ENCODE peak calls at places on chromosomes 7 and 10, in nine cellular contexts. J, P, O, W, Y, F, I, L and B are unnamed samples. For H3K79me2 and H3K4me1, the result is how much of the 10 kb centered on the place peaks cover.

GRCh38 chr7:19066109-19066508 is 51.3 kb downstream of the TWIST1 start:
- DNase-seq in O (no peak), F (no peak), P (no peak), Y (no peak), I (no peak), W (no peak), J (no peak), L (no peak), B (no peak)

GRCh38 chr7:111223802-111224253 is 132.9 kb downstream of the LRRN3 start:
- DNase-seq in W (no peak), Y (no peak), J (no peak), L (no peak), P (no peak), O (no peak), F (no peak), I (no peak), B (no peak)

GRCh38 chr7:40604601-40605438 is 470.0 kb downstream of the SUGCT start:
- DNase-seq in Y (peak), L (peak), F (peak), J (peak), I (peak), W (no peak), O (peak), P (peak), B (no peak)

GRCh38 chr10:114532226-114532625 is 125.8 kb downstream of the ABLIM1 start:
- DNase-seq in F (no peak), I (no peak), W (no peak), J (no peak), L (no peak), P (no peak), O (no peak), Y (no peak), B (no peak)

GRCh38 chr10:23063387-23064287 is 31.7 kb upstream of the MSRB2 start:
- DNase-seq in J (no peak), L (no peak), W (no peak), Y (peak), F (no peak), O (peak), I (no peak), P (no peak), B (no peak)

GRCh38 chr7:144670251-144670650 is 165.6 kb downstream of the TPK1 start:
- DNase-seq in I (peak), Y (no peak), L (no peak), P (peak), J (peak), W (peak), F (peak), O (peak), B (peak)

GRCh38 chr7:145729701-145730100 is 386.9 kb upstream of the CNTNAP2 start:
- DNase-seq in L (no peak), O (no peak), P (no peak), I (no peak), F (no peak), J (no peak), W (peak), Y (no peak), B (no peak)

GRCh38 chr7:41705109-41705871 is 2.4 kb upstream of the INHBA start:
- DNase-seq in L (peak), F (peak), J (peak), I (peak), Y (peak), P (no peak), W (peak), O (peak), B (peak)

GRCh38 chr10:120459185-120459584 is 2.2 kb downstream of the PLPP4 start:
- DNase-seq in F (no peak), L (peak), P (no peak), W (no peak), J (no peak), Y (no peak), I (no peak), O (no peak), B (no peak)

GRCh38 chr10:44975487-44976331 is 2.9 kb downstream of the DEPP1 start:
- DNase-seq in W (peak), O (peak), L (no peak), J (peak), P (peak), F (peak), I (no peak), Y (peak), B (no peak)

GRCh38 chr7:6248581-6248980 is 23.8 kb downstream of the CYTH3 start:
- DNase-seq in W (peak), Y (no peak), P (no peak), I (no peak), J (no peak), F (no peak), O (peak), L (no peak), B (no peak)

GRCh38 chr7:3520206-3520605 is 219.2 kb downstream of the SDK1 start:
- DNase-seq in Y (no peak), O (no peak), I (no peak), L (no peak), W (no peak), F (no peak), P (no peak), J (peak), B (no peak)

GRCh38 chr10:49651039-49651835 is 28.2 kb upstream of the C10orf53 start:
- DNase-seq in L (no peak), I (no peak), Y (no peak), O (no peak), P (no peak), W (no peak), J (no peak), F (no peak), B (no peak)

GRCh38 chr10:49649294-49649693 is 30.2 kb upstream of the C10orf53 start:
- DNase-seq in F (peak), P (no peak), L (no peak), O (peak), W (no peak), Y (peak), I (no peak), J (no peak), B (no peak)

GRCh38 chr10:49651917-49652316 is 27.5 kb upstream of the C10orf53 start:
- DNase-seq in O (no peak), L (no peak), P (no peak), Y (no peak), J (no peak), I (no peak), W (no peak), F (no peak), B (no peak)

GRCh38 chr10:49649936-49650723 is 29.3 kb upstream of the C10orf53 start:
- DNase-seq in J (no peak), Y (no peak), W (no peak), F (no peak), I (no peak), O (no peak), L (peak), P (no peak), B (no peak)

GRCh38 chr10:49650724-49651034 is 28.8 kb upstream of the C10orf53 start:
- DNase-seq in L (peak), O (no peak), P (no peak), W (no peak), Y (no peak), F (no peak), J (no peak), I (no peak), B (no peak)
- H3K79me2 ChIP-seq in L (under half), O (under half), P (under half), W (under half), Y (under half), F (under half), J (under half), I (under half), B (under half)

GRCh38 chr10:117533507-117534281 is 8.9 kb upstream of the EMX2 start:
- DNase-seq in L (no peak), Y (peak), F (no peak), O (peak), J (no peak), I (no peak), W (no peak), P (no peak), B (no peak)
- TF ChIP-seq EZH2phosphoT487 in L (peak), Y (peak), F (peak), O (no peak), J (peak), I (no peak), W (no peak), P (no peak), B (no peak)

DNA sequence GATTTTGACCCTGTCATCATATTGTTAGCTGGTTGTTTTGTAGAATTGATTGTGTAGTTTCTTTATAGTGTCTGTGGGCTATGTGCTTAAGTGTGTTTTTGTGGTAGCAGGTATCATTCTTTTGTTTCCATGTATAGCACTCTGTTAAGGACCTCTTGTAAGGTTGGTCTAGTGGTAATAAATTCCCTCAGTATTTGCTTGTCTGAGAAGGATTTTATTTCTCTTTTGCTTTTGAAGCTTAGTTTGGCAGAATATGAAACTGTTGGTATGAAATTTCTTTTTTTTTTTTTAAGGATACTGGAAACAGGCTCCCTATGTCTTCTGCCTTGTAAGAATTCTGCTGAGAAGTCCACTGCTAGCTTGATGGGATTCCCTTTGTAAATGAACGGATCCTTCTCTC is 1073.4 kb downstream of the LRMDA start:
- DNase-seq in P (no peak), O (no peak), J (no peak), F (no peak), L (no peak), W (no peak), I (no peak), Y (no peak), B (no peak)
- H3K4me1 ChIP-seq in P (under half), O (under half), J (under half), F (under half), L (under half), W (under half), I (under half), Y (under half), B (under half)

DNA sequence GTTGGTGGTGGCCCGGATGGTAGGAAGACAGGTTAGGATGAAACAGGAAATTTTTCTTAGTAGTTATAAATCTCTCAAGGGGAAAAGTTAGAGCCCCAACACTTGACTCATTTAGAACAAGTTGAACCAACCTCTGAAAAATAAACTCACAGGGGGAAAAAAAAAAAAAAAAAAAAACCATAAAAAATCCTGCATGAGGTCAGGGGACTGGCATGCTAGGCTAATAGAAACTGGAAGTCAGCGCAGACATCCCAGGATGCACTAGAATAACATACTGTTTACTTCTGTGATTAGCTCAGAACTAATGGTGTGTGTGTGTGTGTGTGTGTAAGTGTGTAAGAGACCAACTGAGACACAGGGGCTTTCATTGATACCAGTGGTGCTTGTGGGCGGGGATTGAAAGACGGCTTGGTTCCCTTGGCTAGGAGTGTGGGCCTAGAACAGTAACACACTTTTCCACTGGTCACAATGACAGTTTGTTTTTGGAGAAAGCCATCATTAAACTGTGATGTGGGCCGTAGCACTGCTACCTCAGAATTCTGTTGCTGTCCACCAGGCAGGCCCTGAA is 491.6 kb upstream of the GALNT17 start:
- DNase-seq in I (no peak), Y (no peak), L (no peak), P (no peak), J (peak), O (peak), W (no peak), F (no peak), B (no peak)
- H3K79me2 ChIP-seq in I (under half), Y (under half), L (under half), P (under half), J (under half), O (under half), W (under half), F (under half), B (under half)

GRCh38 chr7:101159696-101160674 is 5.4 kb downstream of the VGF start:
- DNase-seq in O (peak), P (no peak), J (no peak), I (no peak), Y (no peak), F (no peak), L (peak), W (peak), B (no peak)
- TF ChIP-seq EZH2phosphoT487 in O (no peak), P (no peak), J (no peak), I (no peak), Y (no peak), F (no peak), L (no peak), W (no peak), B (no peak)

GRCh38 chr10:124672181-124672638 is 72.0 kb downstream of the FAM53B start:
- DNase-seq in W (no peak), I (no peak), Y (peak), P (no peak), F (peak), J (no peak), O (no peak), L (no peak), B (no peak)

GRCh38 chr10:124670849-124671248 is 73.3 kb downstream of the FAM53B start:
- DNase-seq in L (peak), J (no peak), Y (no peak), F (no peak), I (no peak), P (no peak), O (no peak), W (no peak), B (no peak)

GRCh38 chr10:124669824-124670654 is 74.1 kb downstream of the FAM53B start:
- DNase-seq in J (no peak), Y (no peak), O (no peak), F (no peak), L (peak), P (no peak), I (no peak), W (no peak), B (no peak)

GRCh38 chr10:124669141-124669823 is 74.9 kb downstream of the FAM53B start:
- DNase-seq in O (no peak), J (no peak), I (no peak), W (no peak), L (no peak), Y (no peak), F (no peak), P (no peak), B (no peak)

GRCh38 chr10:124671486-124672075 is 72.6 kb downstream of the FAM53B start:
- DNase-seq in W (peak), I (no peak), O (peak), Y (peak), J (peak), P (peak), L (peak), F (peak), B (no peak)
- H3K4me1 ChIP-seq in W (under half), I (under half), O (under half), Y (half or more), J (under half), P (under half), L (under half), F (under half), B (under half)

DNA sequence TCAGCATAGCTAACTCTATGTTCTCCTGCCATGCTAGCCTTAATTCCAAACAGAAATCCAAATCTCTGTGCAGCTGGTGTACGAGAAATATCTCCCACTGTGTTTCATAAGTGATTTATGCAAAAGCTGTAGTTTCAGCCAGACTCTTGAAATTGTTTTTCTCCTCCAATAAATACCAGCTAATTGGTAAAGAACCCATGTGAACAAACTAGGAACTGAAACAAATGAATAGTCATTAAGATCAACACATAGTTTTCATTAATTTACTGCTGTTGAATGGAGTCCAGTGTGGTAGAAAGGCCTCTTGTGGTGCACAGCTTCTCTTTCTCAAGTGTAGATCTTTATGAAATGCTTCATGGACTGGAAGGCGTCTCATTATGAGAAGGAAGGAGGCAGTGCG is 18.4 kb downstream of the PPP1R17 start:
- DNase-seq in J (no peak), O (no peak), W (no peak), Y (no peak), I (no peak), F (no peak), L (no peak), P (no peak), B (no peak)
- H3K79me2 ChIP-seq in J (under half), O (under half), W (under half), Y (under half), I (under half), F (under half), L (under half), P (under half), B (under half)

DNA sequence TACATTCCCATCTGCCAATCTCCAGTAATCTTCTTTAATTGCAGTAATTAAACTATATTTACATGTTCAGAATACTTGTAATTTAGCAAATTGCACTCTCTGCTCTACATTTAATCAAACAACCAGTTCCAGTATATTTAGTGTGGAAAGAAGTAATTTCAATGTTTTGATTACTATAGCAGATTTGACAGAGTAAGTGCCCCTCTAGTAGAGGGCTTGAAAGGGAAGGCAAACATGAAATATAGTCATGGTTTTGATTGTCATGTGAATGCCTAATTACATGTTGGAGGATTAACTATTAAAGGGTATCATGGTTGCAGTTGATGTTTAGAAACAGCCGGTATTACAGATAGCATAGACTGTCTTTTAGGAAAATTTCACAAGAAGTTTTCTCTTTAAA is 739.8 kb downstream of the AUTS2 start:
- DNase-seq in I (no peak), F (no peak), O (no peak), L (no peak), J (no peak), Y (no peak), P (no peak), W (no peak), B (no peak)
- TF ChIP-seq EZH2phosphoT487 in I (no peak), F (no peak), O (no peak), L (no peak), J (no peak), Y (no peak), P (no peak), W (no peak), B (no peak)

GRCh38 chr10:35765996-35766395 is 123.9 kb upstream of the FZD8 start:
- DNase-seq in Y (no peak), F (no peak), L (no peak), O (no peak), I (no peak), P (no peak), W (no peak), J (no peak), B (no peak)

GRCh38 chr10:35768731-35769130 is 126.6 kb upstream of the FZD8 start:
- DNase-seq in I (no peak), L (no peak), P (no peak), W (no peak), J (no peak), O (no peak), F (no peak), Y (no peak), B (no peak)

GRCh38 chr10:35770817-35771355 is 128.8 kb upstream of the FZD8 start:
- DNase-seq in J (peak), I (no peak), P (no peak), O (no peak), W (no peak), F (peak), Y (no peak), L (no peak), B (no peak)

GRCh38 chr10:35768011-35768410 is 125.9 kb upstream of the FZD8 start:
- DNase-seq in P (no peak), Y (no peak), O (peak), L (no peak), W (no peak), J (no peak), F (no peak), I (no peak), B (no peak)

DNA sequence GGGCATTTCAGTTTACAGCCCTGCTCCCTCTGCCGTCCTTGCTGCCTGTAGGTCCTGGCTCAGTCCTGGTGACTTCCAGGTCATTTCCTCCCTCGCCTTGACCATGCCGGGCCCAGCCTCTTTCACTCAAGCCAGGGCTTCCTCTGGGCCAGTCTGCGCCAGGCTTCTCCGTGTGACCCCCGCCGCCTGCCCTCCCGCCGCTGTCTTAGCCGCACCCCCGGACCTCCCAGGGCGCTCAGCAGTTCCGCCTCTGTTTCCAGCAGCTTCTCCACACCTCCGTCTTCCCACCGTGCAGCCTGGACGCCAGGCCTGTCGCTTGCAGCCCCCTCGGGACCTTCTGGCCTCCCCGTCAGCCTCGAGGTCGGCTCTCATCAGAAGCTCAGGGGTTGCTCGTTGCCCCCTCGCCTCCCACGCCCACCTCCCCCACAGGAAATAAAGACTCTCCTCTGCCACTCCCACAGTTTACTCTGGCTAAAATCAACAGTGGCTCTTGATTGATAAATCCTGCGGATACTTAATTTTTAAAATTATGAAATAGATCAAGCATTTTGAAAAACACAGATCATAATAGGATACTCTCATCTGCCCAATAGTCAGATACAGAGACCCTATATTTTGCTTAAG is 123.1 kb upstream of the FZD8 start:
- DNase-seq in Y (no peak), I (no peak), F (peak), O (peak), P (no peak), W (no peak), J (peak), L (no peak), B (no peak)
- H3K4me1 ChIP-seq in Y (under half), I (under half), F (under half), O (under half), P (under half), W (under half), J (under half), L (under half), B (under half)